ENCODE peak calls at places on chromosomes 6 and 20, in eight cellular contexts. Y is stimulated activated CD4-positive, alpha-beta T cell treated with anti-CD3 and anti-CD28 coated beads, Interleukin-4, amount 100 ng/mL, for 4 hours; Z is H9; A is occipital lobe; G is sciatic nerve; D is fibroblast of villous mesenchyme; M is effector CD4-positive, alpha-beta T cell; C is dermis blood vessel endothelial cell. K is an unnamed sample.

GRCh38 chr20:25285091-25285647 is 37.3 kb downstream of the PYGB start:
- DNase-seq in M (no peak), Y (no peak), Z (no peak), A (no peak), D (no peak), G (peak), C (no peak), K (no peak)

GRCh38 chr20:18738888-18739287 is 74.7 kb upstream of the SCP2D1 start:
- DNase-seq in A (no peak), Z (no peak), D (no peak), C (no peak), Y (no peak), M (no peak), G (no peak), K (no peak)

GRCh38 chr6:35919085-35919826 is 1.6 kb downstream of the SRPK1 start:
- DNase-seq in G (no peak), Z (no peak), Y (no peak), M (no peak), C (peak), A (no peak), D (peak), K (peak)

GRCh38 chr6:5205035-5205469 is 55.7 kb downstream of the LYRM4 start:
- DNase-seq in C (peak), M (no peak), G (no peak), Z (no peak), D (no peak), A (no peak), Y (no peak), K (peak)

GRCh38 chr6:136723780-136724179 is 68.5 kb downstream of the MAP3K5 start:
- DNase-seq in A (no peak), G (no peak), C (peak), D (no peak), Y (peak), Z (no peak), M (peak), K (no peak)

GRCh38 chr6:105370316-105370715 is 32.6 kb downstream of the PREP start:
- DNase-seq in G (no peak), D (no peak), Y (no peak), A (no peak), M (no peak), Z (no peak), C (no peak), K (no peak)

GRCh38 chr6:36820700-36821580 is 18.3 kb downstream of the CPNE5 start:
- DNase-seq in G (no peak), Z (no peak), Y (no peak), D (peak), A (no peak), M (no peak), C (peak), K (peak)

GRCh38 chr6:92667843-92668242 is 751.5 kb downstream of the EPHA7 start:
- DNase-seq in Y (no peak), A (no peak), G (no peak), D (peak), Z (no peak), C (no peak), M (no peak), K (no peak)

GRCh38 chr6:111900731-111901130 is 27.5 kb upstream of the FYN start:
- DNase-seq in A (no peak), C (no peak), M (no peak), Z (no peak), D (no peak), G (no peak), Y (no peak), K (no peak)

GRCh38 chr6:110049696-110050465 is 71.8 kb downstream of the GPR6 start:
- DNase-seq in Y (no peak), Z (no peak), C (no peak), A (no peak), D (no peak), M (no peak), G (no peak), K (no peak)

GRCh38 chr20:48002517-48002970 is 217.3 kb upstream of the SULF2 start:
- DNase-seq in D (peak), Y (no peak), M (no peak), A (no peak), Z (no peak), G (no peak), C (no peak), K (no peak)

GRCh38 chr6:143536461-143536865 is 24.9 kb upstream of the FUCA2 start:
- DNase-seq in A (no peak), G (peak), Z (peak), M (peak), C (peak), D (peak), Y (no peak), K (no peak)

GRCh38 chr6:33116881-33117711 is 41.3 kb downstream of the HLA-DPB1 start:
- DNase-seq in D (no peak), C (no peak), Y (no peak), G (no peak), Z (peak), M (no peak), A (no peak), K (peak)

GRCh38 chr6:25346064-25346463 is 66.9 kb downstream of the CARMIL1 start:
- DNase-seq in Y (no peak), Z (no peak), A (no peak), D (no peak), C (no peak), G (no peak), M (no peak), K (no peak)

GRCh38 chr20:10672579-10673127 is 1.1 kb downstream of the JAG1 start:
- DNase-seq in Y (no peak), A (peak), G (peak), Z (no peak), M (peak), D (peak), C (peak), K (peak)

GRCh38 chr6:25699649-25700048 is 47.6 kb downstream of the SCGN start:
- DNase-seq in G (no peak), Z (no peak), Y (no peak), D (no peak), A (no peak), C (no peak), M (no peak), K (no peak)

GRCh38 chr6:41236276-41236675 is 8.1 kb downstream of the TREML4 start:
- DNase-seq in D (no peak), Z (no peak), M (no peak), A (no peak), Y (no peak), C (no peak), G (no peak), K (no peak)

GRCh38 chr6:140178550-140179334 is 804.3 kb upstream of the CITED2 start:
- DNase-seq in C (no peak), D (peak), G (no peak), Z (no peak), Y (no peak), M (no peak), A (no peak), K (no peak)

GRCh38 chr20:47531468-47531867 is 29.8 kb downstream of the NCOA3 start:
- DNase-seq in C (no peak), Z (no peak), M (no peak), A (no peak), D (no peak), Y (no peak), G (no peak), K (no peak)

GRCh38 chr6:69456086-69456485 is 340.7 kb downstream of the LMBRD1 start:
- DNase-seq in D (no peak), M (no peak), G (no peak), Z (no peak), C (no peak), A (no peak), Y (no peak), K (peak)

GRCh38 chr6:128443553-128443952 is 76.8 kb downstream of the PTPRK start:
- DNase-seq in G (no peak), D (no peak), M (no peak), Y (no peak), C (no peak), Z (no peak), A (no peak), K (no peak)

GRCh38 chr6:4687989-4688947 is 87.9 kb upstream of the CDYL start:
- DNase-seq in A (no peak), Z (no peak), D (peak), C (peak), Y (no peak), M (no peak), G (no peak), K (no peak)

GRCh38 chr20:51574248-51575033 is 31.9 kb upstream of the NFATC2 start:
- DNase-seq in A (no peak), C (no peak), Z (no peak), M (no peak), Y (no peak), D (no peak), G (no peak), K (no peak)

GRCh38 chr6:116403205-116403604 is 32.5 kb downstream of the DSE start:
- DNase-seq in G (no peak), C (no peak), Y (no peak), Z (no peak), D (no peak), M (no peak), A (no peak), K (no peak)

GRCh38 chr20:62651285-62652021 is 9.2 kb downstream of the SLCO4A1 start:
- DNase-seq in G (peak), C (peak), Y (peak), D (peak), M (peak), A (no peak), Z (no peak), K (no peak)

GRCh38 chr6:151279891-151280290 is 40.1 kb downstream of the AKAP12 start:
- DNase-seq in C (no peak), Y (no peak), Z (no peak), G (no peak), D (no peak), A (no peak), M (no peak), K (no peak)

GRCh38 chr6:148395583-148396101 is 53.0 kb downstream of the SASH1 start:
- DNase-seq in D (no peak), Z (no peak), Y (no peak), A (no peak), M (no peak), G (no peak), C (peak), K (no peak)

GRCh38 chr20:59515013-59515905 is 89.1 kb upstream of the PHACTR3 start:
- DNase-seq in C (peak), Z (peak), A (peak), G (peak), Y (no peak), M (no peak), D (peak), K (peak)

GRCh38 chr6:111550953-111551352 is 54.7 kb downstream of the TRAF3IP2 start:
- DNase-seq in Y (no peak), G (no peak), C (no peak), M (no peak), D (no peak), Z (no peak), A (no peak), K (no peak)

GRCh38 chr6:137964876-137965275 is 97.8 kb downstream of the TNFAIP3 start:
- DNase-seq in Z (no peak), G (no peak), D (no peak), C (no peak), Y (no peak), M (no peak), A (no peak), K (no peak)

GRCh38 chr6:136031982-136032381 is 180.5 kb downstream of the PDE7B start:
- DNase-seq in A (no peak), C (peak), M (no peak), D (peak), Y (no peak), Z (no peak), G (no peak), K (no peak)

GRCh38 chr6:155197947-155198346 is 65.9 kb upstream of the CLDN20 start:
- DNase-seq in D (no peak), G (no peak), Z (no peak), Y (no peak), M (no peak), A (no peak), C (no peak), K (no peak)

GRCh38 chr20:4226330-4227084 is 211.1 kb upstream of the RNF24 start:
- DNase-seq in A (no peak), G (no peak), Y (no peak), C (no peak), D (no peak), M (no peak), Z (no peak), K (no peak)

GRCh38 chr20:31606928-31607639 is 2.0 kb downstream of the ID1 start:
- DNase-seq in M (no peak), G (no peak), Y (no peak), Z (peak), D (peak), C (peak), A (no peak), K (peak)

K was measured in neural progenitor cell.